ENCODE peak calls at places on chromosomes 7 and 10, in five cellular contexts. One of them, this sample, is unnamed.

GRCh38 chr7:156626220-156626895 is 14.2 kb upstream of the RNF32 start:
- DNase-seq in left ventricle myocardium superior: no peak
- DNase-seq in stimulated activated CD4-positive, alpha-beta T cell treated with anti-CD3 and anti-CD28 coated beads, Interleukin-1b, Interleukin-23, amount 100 ng/mL, for 4 hours: no peak
- DNase-seq in RWPE1: no peak
- DNase-seq in activated CD8-positive, alpha-beta memory T cell treated with anti-CD3 and anti-CD28 coated beads, Interleukin-2, amount 50 U/mL, for 48 hours: no peak
- DNase-seq in this sample: no peak

GRCh38 chr10:114822771-114823463 is 1.3 kb downstream of the FHIP2A start:
- DNase-seq in left ventricle myocardium superior: no peak
- DNase-seq in stimulated activated CD4-positive, alpha-beta T cell treated with anti-CD3 and anti-CD28 coated beads, Interleukin-1b, Interleukin-23, amount 100 ng/mL, for 4 hours: no peak
- DNase-seq in RWPE1: peak; percentile 55
- DNase-seq in activated CD8-positive, alpha-beta memory T cell treated with anti-CD3 and anti-CD28 coated beads, Interleukin-2, amount 50 U/mL, for 48 hours: no peak
- DNase-seq in this sample: no peak

GRCh38 chr7:123864966-123865365 is 20.0 kb downstream of the HYAL4 start:
- DNase-seq in left ventricle myocardium superior: no peak
- DNase-seq in stimulated activated CD4-positive, alpha-beta T cell treated with anti-CD3 and anti-CD28 coated beads, Interleukin-1b, Interleukin-23, amount 100 ng/mL, for 4 hours: no peak
- DNase-seq in RWPE1: no peak
- DNase-seq in activated CD8-positive, alpha-beta memory T cell treated with anti-CD3 and anti-CD28 coated beads, Interleukin-2, amount 50 U/mL, for 48 hours: no peak
- DNase-seq in this sample: no peak

GRCh38 chr10:43075612-43076003 is 1.3 kb upstream of the RET start:
- DNase-seq in left ventricle myocardium superior: peak; percentile 25
- DNase-seq in stimulated activated CD4-positive, alpha-beta T cell treated with anti-CD3 and anti-CD28 coated beads, Interleukin-1b, Interleukin-23, amount 100 ng/mL, for 4 hours: no peak
- DNase-seq in RWPE1: peak; percentile 44
- DNase-seq in activated CD8-positive, alpha-beta memory T cell treated with anti-CD3 and anti-CD28 coated beads, Interleukin-2, amount 50 U/mL, for 48 hours: no peak
- DNase-seq in this sample: no peak

GRCh38 chr7:17140421-17140820 is 158.0 kb upstream of the AHR start:
- DNase-seq in left ventricle myocardium superior: no peak
- DNase-seq in stimulated activated CD4-positive, alpha-beta T cell treated with anti-CD3 and anti-CD28 coated beads, Interleukin-1b, Interleukin-23, amount 100 ng/mL, for 4 hours: no peak
- DNase-seq in RWPE1: peak; percentile 12
- DNase-seq in activated CD8-positive, alpha-beta memory T cell treated with anti-CD3 and anti-CD28 coated beads, Interleukin-2, amount 50 U/mL, for 48 hours: no peak
- DNase-seq in this sample: no peak

GRCh38 chr7:27078616-27079233 is 17.1 kb downstream of the HOXA1 start:
- DNase-seq in left ventricle myocardium superior: no peak
- DNase-seq in stimulated activated CD4-positive, alpha-beta T cell treated with anti-CD3 and anti-CD28 coated beads, Interleukin-1b, Interleukin-23, amount 100 ng/mL, for 4 hours: no peak
- DNase-seq in RWPE1: no peak
- DNase-seq in activated CD8-positive, alpha-beta memory T cell treated with anti-CD3 and anti-CD28 coated beads, Interleukin-2, amount 50 U/mL, for 48 hours: no peak
- DNase-seq in this sample: no peak

GRCh38 chr10:20276127-20276979 is 460.1 kb downstream of the PLXDC2 start:
- DNase-seq in left ventricle myocardium superior: no peak
- DNase-seq in stimulated activated CD4-positive, alpha-beta T cell treated with anti-CD3 and anti-CD28 coated beads, Interleukin-1b, Interleukin-23, amount 100 ng/mL, for 4 hours: no peak
- DNase-seq in RWPE1: peak; percentile 2
- DNase-seq in activated CD8-positive, alpha-beta memory T cell treated with anti-CD3 and anti-CD28 coated beads, Interleukin-2, amount 50 U/mL, for 48 hours: no peak
- DNase-seq in this sample: peak; percentile 48

GRCh38 chr7:31899356-31899927 is 170.8 kb downstream of the PDE1C start:
- DNase-seq in left ventricle myocardium superior: no peak
- DNase-seq in stimulated activated CD4-positive, alpha-beta T cell treated with anti-CD3 and anti-CD28 coated beads, Interleukin-1b, Interleukin-23, amount 100 ng/mL, for 4 hours: no peak
- DNase-seq in RWPE1: no peak
- DNase-seq in activated CD8-positive, alpha-beta memory T cell treated with anti-CD3 and anti-CD28 coated beads, Interleukin-2, amount 50 U/mL, for 48 hours: no peak
- DNase-seq in this sample: no peak

GRCh38 chr10:5645375-5645774 is 21.0 kb downstream of the ASB13 start:
- DNase-seq in left ventricle myocardium superior: no peak
- DNase-seq in stimulated activated CD4-positive, alpha-beta T cell treated with anti-CD3 and anti-CD28 coated beads, Interleukin-1b, Interleukin-23, amount 100 ng/mL, for 4 hours: no peak
- DNase-seq in RWPE1: no peak
- DNase-seq in activated CD8-positive, alpha-beta memory T cell treated with anti-CD3 and anti-CD28 coated beads, Interleukin-2, amount 50 U/mL, for 48 hours: no peak
- DNase-seq in this sample: no peak

GRCh38 chr10:97701438-97702064 is 12.0 kb upstream of the MARVELD1 start:
- DNase-seq in left ventricle myocardium superior: no peak
- DNase-seq in stimulated activated CD4-positive, alpha-beta T cell treated with anti-CD3 and anti-CD28 coated beads, Interleukin-1b, Interleukin-23, amount 100 ng/mL, for 4 hours: no peak
- DNase-seq in RWPE1: peak; percentile 78
- DNase-seq in activated CD8-positive, alpha-beta memory T cell treated with anti-CD3 and anti-CD28 coated beads, Interleukin-2, amount 50 U/mL, for 48 hours: no peak
- DNase-seq in this sample: peak; percentile 62

GRCh38 chr7:21953766-21954165 is 8.1 kb upstream of the CDCA7L start:
- DNase-seq in left ventricle myocardium superior: no peak
- DNase-seq in stimulated activated CD4-positive, alpha-beta T cell treated with anti-CD3 and anti-CD28 coated beads, Interleukin-1b, Interleukin-23, amount 100 ng/mL, for 4 hours: no peak
- DNase-seq in RWPE1: no peak
- DNase-seq in activated CD8-positive, alpha-beta memory T cell treated with anti-CD3 and anti-CD28 coated beads, Interleukin-2, amount 50 U/mL, for 48 hours: no peak
- DNase-seq in this sample: no peak

GRCh38 chr7:120981888-120982615 is 6.5 kb upstream of the CPED1 start:
- DNase-seq in left ventricle myocardium superior: no peak
- DNase-seq in stimulated activated CD4-positive, alpha-beta T cell treated with anti-CD3 and anti-CD28 coated beads, Interleukin-1b, Interleukin-23, amount 100 ng/mL, for 4 hours: no peak
- DNase-seq in RWPE1: no peak
- DNase-seq in activated CD8-positive, alpha-beta memory T cell treated with anti-CD3 and anti-CD28 coated beads, Interleukin-2, amount 50 U/mL, for 48 hours: no peak
- DNase-seq in this sample: no peak

GRCh38 chr10:132444877-132445351 is 47.9 kb downstream of the PWWP2B start:
- DNase-seq in left ventricle myocardium superior: no peak
- DNase-seq in stimulated activated CD4-positive, alpha-beta T cell treated with anti-CD3 and anti-CD28 coated beads, Interleukin-1b, Interleukin-23, amount 100 ng/mL, for 4 hours: no peak
- DNase-seq in RWPE1: no peak
- DNase-seq in activated CD8-positive, alpha-beta memory T cell treated with anti-CD3 and anti-CD28 coated beads, Interleukin-2, amount 50 U/mL, for 48 hours: no peak
- DNase-seq in this sample: no peak

GRCh38 chr10:130551676-130552075 is 415.5 kb downstream of the GLRX3 start:
- DNase-seq in left ventricle myocardium superior: no peak
- DNase-seq in stimulated activated CD4-positive, alpha-beta T cell treated with anti-CD3 and anti-CD28 coated beads, Interleukin-1b, Interleukin-23, amount 100 ng/mL, for 4 hours: no peak
- DNase-seq in RWPE1: no peak
- DNase-seq in activated CD8-positive, alpha-beta memory T cell treated with anti-CD3 and anti-CD28 coated beads, Interleukin-2, amount 50 U/mL, for 48 hours: no peak
- DNase-seq in this sample: no peak

GRCh38 chr10:3776796-3777571 is 8.0 kb downstream of the KLF6 start:
- DNase-seq in left ventricle myocardium superior: no peak
- DNase-seq in stimulated activated CD4-positive, alpha-beta T cell treated with anti-CD3 and anti-CD28 coated beads, Interleukin-1b, Interleukin-23, amount 100 ng/mL, for 4 hours: no peak
- DNase-seq in RWPE1: peak; percentile 74
- DNase-seq in activated CD8-positive, alpha-beta memory T cell treated with anti-CD3 and anti-CD28 coated beads, Interleukin-2, amount 50 U/mL, for 48 hours: peak; percentile 68
- DNase-seq in this sample: no peak

GRCh38 chr7:142371586-142372377 is 113.9 kb upstream of the PRSS58 start:
- DNase-seq in left ventricle myocardium superior: no peak
- DNase-seq in stimulated activated CD4-positive, alpha-beta T cell treated with anti-CD3 and anti-CD28 coated beads, Interleukin-1b, Interleukin-23, amount 100 ng/mL, for 4 hours: no peak
- DNase-seq in RWPE1: no peak
- DNase-seq in activated CD8-positive, alpha-beta memory T cell treated with anti-CD3 and anti-CD28 coated beads, Interleukin-2, amount 50 U/mL, for 48 hours: no peak
- DNase-seq in this sample: no peak

GRCh38 chr7:102456327-102456726 is 8.3 kb downstream of the ALKBH4 start:
- DNase-seq in left ventricle myocardium superior: no peak
- DNase-seq in stimulated activated CD4-positive, alpha-beta T cell treated with anti-CD3 and anti-CD28 coated beads, Interleukin-1b, Interleukin-23, amount 100 ng/mL, for 4 hours: no peak
- DNase-seq in RWPE1: peak; percentile 41
- DNase-seq in activated CD8-positive, alpha-beta memory T cell treated with anti-CD3 and anti-CD28 coated beads, Interleukin-2, amount 50 U/mL, for 48 hours: no peak
- DNase-seq in this sample: no peak

GRCh38 chr10:103442031-103442461 is 10.1 kb downstream of the CALHM2 start:
- DNase-seq in left ventricle myocardium superior: peak; percentile 74
- DNase-seq in stimulated activated CD4-positive, alpha-beta T cell treated with anti-CD3 and anti-CD28 coated beads, Interleukin-1b, Interleukin-23, amount 100 ng/mL, for 4 hours: no peak
- DNase-seq in RWPE1: no peak
- DNase-seq in activated CD8-positive, alpha-beta memory T cell treated with anti-CD3 and anti-CD28 coated beads, Interleukin-2, amount 50 U/mL, for 48 hours: no peak
- DNase-seq in this sample: no peak

GRCh38 chr7:129417073-129417472 is 17.2 kb upstream of the STRIP2 start:
- DNase-seq in left ventricle myocardium superior: no peak
- DNase-seq in stimulated activated CD4-positive, alpha-beta T cell treated with anti-CD3 and anti-CD28 coated beads, Interleukin-1b, Interleukin-23, amount 100 ng/mL, for 4 hours: no peak
- DNase-seq in RWPE1: no peak
- DNase-seq in activated CD8-positive, alpha-beta memory T cell treated with anti-CD3 and anti-CD28 coated beads, Interleukin-2, amount 50 U/mL, for 48 hours: no peak
- DNase-seq in this sample: no peak

GRCh38 chr7:69619619-69620018 is 21.3 kb downstream of the AUTS2 start:
- DNase-seq in left ventricle myocardium superior: no peak
- DNase-seq in stimulated activated CD4-positive, alpha-beta T cell treated with anti-CD3 and anti-CD28 coated beads, Interleukin-1b, Interleukin-23, amount 100 ng/mL, for 4 hours: no peak
- DNase-seq in RWPE1: no peak
- DNase-seq in activated CD8-positive, alpha-beta memory T cell treated with anti-CD3 and anti-CD28 coated beads, Interleukin-2, amount 50 U/mL, for 48 hours: no peak
- DNase-seq in this sample: no peak

GRCh38 chr7:24869572-24869971 is 110.4 kb downstream of the OSBPL3 start:
- DNase-seq in left ventricle myocardium superior: no peak
- DNase-seq in stimulated activated CD4-positive, alpha-beta T cell treated with anti-CD3 and anti-CD28 coated beads, Interleukin-1b, Interleukin-23, amount 100 ng/mL, for 4 hours: no peak
- DNase-seq in RWPE1: no peak
- DNase-seq in activated CD8-positive, alpha-beta memory T cell treated with anti-CD3 and anti-CD28 coated beads, Interleukin-2, amount 50 U/mL, for 48 hours: no peak
- DNase-seq in this sample: no peak

GRCh38 chr10:117552156-117552620 is 9.6 kb downstream of the EMX2 start:
- DNase-seq in left ventricle myocardium superior: no peak
- DNase-seq in stimulated activated CD4-positive, alpha-beta T cell treated with anti-CD3 and anti-CD28 coated beads, Interleukin-1b, Interleukin-23, amount 100 ng/mL, for 4 hours: no peak
- DNase-seq in RWPE1: no peak
- DNase-seq in activated CD8-positive, alpha-beta memory T cell treated with anti-CD3 and anti-CD28 coated beads, Interleukin-2, amount 50 U/mL, for 48 hours: no peak
- DNase-seq in this sample: peak; percentile 82

GRCh38 chr7:101405474-101406067 is 42.9 kb downstream of the COL26A1 start:
- DNase-seq in left ventricle myocardium superior: no peak
- DNase-seq in stimulated activated CD4-positive, alpha-beta T cell treated with anti-CD3 and anti-CD28 coated beads, Interleukin-1b, Interleukin-23, amount 100 ng/mL, for 4 hours: no peak
- DNase-seq in RWPE1: no peak
- DNase-seq in activated CD8-positive, alpha-beta memory T cell treated with anti-CD3 and anti-CD28 coated beads, Interleukin-2, amount 50 U/mL, for 48 hours: no peak
- DNase-seq in this sample: no peak

GRCh38 chr10:132075909-132076577 is 10.3 kb downstream of the JAKMIP3 start:
- DNase-seq in left ventricle myocardium superior: no peak
- DNase-seq in stimulated activated CD4-positive, alpha-beta T cell treated with anti-CD3 and anti-CD28 coated beads, Interleukin-1b, Interleukin-23, amount 100 ng/mL, for 4 hours: no peak
- DNase-seq in RWPE1: no peak
- DNase-seq in activated CD8-positive, alpha-beta memory T cell treated with anti-CD3 and anti-CD28 coated beads, Interleukin-2, amount 50 U/mL, for 48 hours: no peak
- DNase-seq in this sample: no peak

GRCh38 chr10:98528166-98528784 is 81.5 kb upstream of the HPS1 start:
- DNase-seq in left ventricle myocardium superior: no peak
- DNase-seq in stimulated activated CD4-positive, alpha-beta T cell treated with anti-CD3 and anti-CD28 coated beads, Interleukin-1b, Interleukin-23, amount 100 ng/mL, for 4 hours: no peak
- DNase-seq in RWPE1: no peak
- DNase-seq in activated CD8-positive, alpha-beta memory T cell treated with anti-CD3 and anti-CD28 coated beads, Interleukin-2, amount 50 U/mL, for 48 hours: no peak
- DNase-seq in this sample: no peak

GRCh38 chr7:1940402-1940786 is 270.3 kb downstream of the ELFN1 start:
- DNase-seq in left ventricle myocardium superior: peak; percentile 73
- DNase-seq in stimulated activated CD4-positive, alpha-beta T cell treated with anti-CD3 and anti-CD28 coated beads, Interleukin-1b, Interleukin-23, amount 100 ng/mL, for 4 hours: peak; percentile 69
- DNase-seq in RWPE1: no peak
- DNase-seq in activated CD8-positive, alpha-beta memory T cell treated with anti-CD3 and anti-CD28 coated beads, Interleukin-2, amount 50 U/mL, for 48 hours: peak; percentile 89
- DNase-seq in this sample: no peak

GRCh38 chr10:74292871-74293427 is 141.9 kb downstream of the ADK start:
- DNase-seq in left ventricle myocardium superior: no peak
- DNase-seq in stimulated activated CD4-positive, alpha-beta T cell treated with anti-CD3 and anti-CD28 coated beads, Interleukin-1b, Interleukin-23, amount 100 ng/mL, for 4 hours: no peak
- DNase-seq in RWPE1: no peak
- DNase-seq in activated CD8-positive, alpha-beta memory T cell treated with anti-CD3 and anti-CD28 coated beads, Interleukin-2, amount 50 U/mL, for 48 hours: no peak
- DNase-seq in this sample: no peak

GRCh38 chr10:97425964-97426775 is at the start of gene PGAM1:
- DNase-seq in left ventricle myocardium superior: peak; percentile 97
- DNase-seq in stimulated activated CD4-positive, alpha-beta T cell treated with anti-CD3 and anti-CD28 coated beads, Interleukin-1b, Interleukin-23, amount 100 ng/mL, for 4 hours: peak; percentile 93
- DNase-seq in RWPE1: peak; percentile 100
- DNase-seq in activated CD8-positive, alpha-beta memory T cell treated with anti-CD3 and anti-CD28 coated beads, Interleukin-2, amount 50 U/mL, for 48 hours: peak; percentile 98
- DNase-seq in this sample: peak; percentile 98

GRCh38 chr10:8489823-8490222 is 435.3 kb downstream of the GATA3 start:
- DNase-seq in left ventricle myocardium superior: no peak
- DNase-seq in stimulated activated CD4-positive, alpha-beta T cell treated with anti-CD3 and anti-CD28 coated beads, Interleukin-1b, Interleukin-23, amount 100 ng/mL, for 4 hours: no peak
- DNase-seq in RWPE1: no peak
- DNase-seq in activated CD8-positive, alpha-beta memory T cell treated with anti-CD3 and anti-CD28 coated beads, Interleukin-2, amount 50 U/mL, for 48 hours: no peak
- DNase-seq in this sample: no peak

GRCh38 chr10:70169661-70170364 is 501 bp downstream of the SAR1A start:
- DNase-seq in left ventricle myocardium superior: no peak
- DNase-seq in stimulated activated CD4-positive, alpha-beta T cell treated with anti-CD3 and anti-CD28 coated beads, Interleukin-1b, Interleukin-23, amount 100 ng/mL, for 4 hours: no peak
- DNase-seq in RWPE1: no peak
- DNase-seq in activated CD8-positive, alpha-beta memory T cell treated with anti-CD3 and anti-CD28 coated beads, Interleukin-2, amount 50 U/mL, for 48 hours: no peak
- DNase-seq in this sample: peak; percentile 74

GRCh38 chr10:76255241-76255640 is 823.8 kb downstream of the LRMDA start:
- DNase-seq in left ventricle myocardium superior: no peak
- DNase-seq in stimulated activated CD4-positive, alpha-beta T cell treated with anti-CD3 and anti-CD28 coated beads, Interleukin-1b, Interleukin-23, amount 100 ng/mL, for 4 hours: no peak
- DNase-seq in RWPE1: no peak
- DNase-seq in activated CD8-positive, alpha-beta memory T cell treated with anti-CD3 and anti-CD28 coated beads, Interleukin-2, amount 50 U/mL, for 48 hours: no peak
- DNase-seq in this sample: no peak

GRCh38 chr10:99329238-99329890 is at the start of gene CNNM1:
- DNase-seq in left ventricle myocardium superior: peak; percentile 31
- DNase-seq in stimulated activated CD4-positive, alpha-beta T cell treated with anti-CD3 and anti-CD28 coated beads, Interleukin-1b, Interleukin-23, amount 100 ng/mL, for 4 hours: peak; percentile 34
- DNase-seq in RWPE1: peak; percentile 38
- DNase-seq in activated CD8-positive, alpha-beta memory T cell treated with anti-CD3 and anti-CD28 coated beads, Interleukin-2, amount 50 U/mL, for 48 hours: peak; percentile 69
- DNase-seq in this sample: peak; percentile 75

GRCh38 chr10:43188702-43189101 is 50.5 kb downstream of the CSGALNACT2 start:
- DNase-seq in left ventricle myocardium superior: no peak
- DNase-seq in stimulated activated CD4-positive, alpha-beta T cell treated with anti-CD3 and anti-CD28 coated beads, Interleukin-1b, Interleukin-23, amount 100 ng/mL, for 4 hours: no peak
- DNase-seq in RWPE1: no peak
- DNase-seq in activated CD8-positive, alpha-beta memory T cell treated with anti-CD3 and anti-CD28 coated beads, Interleukin-2, amount 50 U/mL, for 48 hours: no peak
- DNase-seq in this sample: no peak

GRCh38 chr10:77251297-77252013 is 386.2 kb downstream of the KCNMA1 start:
- DNase-seq in left ventricle myocardium superior: no peak
- DNase-seq in stimulated activated CD4-positive, alpha-beta T cell treated with anti-CD3 and anti-CD28 coated beads, Interleukin-1b, Interleukin-23, amount 100 ng/mL, for 4 hours: no peak
- DNase-seq in RWPE1: peak; percentile 60
- DNase-seq in activated CD8-positive, alpha-beta memory T cell treated with anti-CD3 and anti-CD28 coated beads, Interleukin-2, amount 50 U/mL, for 48 hours: no peak
- DNase-seq in this sample: peak; percentile 54

GRCh38 chr10:131869344-131869743 is 31.5 kb upstream of the PPP2R2D start:
- DNase-seq in left ventricle myocardium superior: no peak
- DNase-seq in stimulated activated CD4-positive, alpha-beta T cell treated with anti-CD3 and anti-CD28 coated beads, Interleukin-1b, Interleukin-23, amount 100 ng/mL, for 4 hours: no peak
- DNase-seq in RWPE1: no peak
- DNase-seq in activated CD8-positive, alpha-beta memory T cell treated with anti-CD3 and anti-CD28 coated beads, Interleukin-2, amount 50 U/mL, for 48 hours: no peak
- DNase-seq in this sample: no peak

GRCh38 chr10:64112697-64113367 is 591.6 kb downstream of the REEP3 start:
- DNase-seq in left ventricle myocardium superior: no peak
- DNase-seq in stimulated activated CD4-positive, alpha-beta T cell treated with anti-CD3 and anti-CD28 coated beads, Interleukin-1b, Interleukin-23, amount 100 ng/mL, for 4 hours: no peak
- DNase-seq in RWPE1: no peak
- DNase-seq in activated CD8-positive, alpha-beta memory T cell treated with anti-CD3 and anti-CD28 coated beads, Interleukin-2, amount 50 U/mL, for 48 hours: no peak
- DNase-seq in this sample: no peak

GRCh38 chr10:47268696-47269095 is 31.3 kb upstream of the GDF10 start:
- DNase-seq in left ventricle myocardium superior: no peak
- DNase-seq in stimulated activated CD4-positive, alpha-beta T cell treated with anti-CD3 and anti-CD28 coated beads, Interleukin-1b, Interleukin-23, amount 100 ng/mL, for 4 hours: no peak
- DNase-seq in RWPE1: no peak
- DNase-seq in activated CD8-positive, alpha-beta memory T cell treated with anti-CD3 and anti-CD28 coated beads, Interleukin-2, amount 50 U/mL, for 48 hours: no peak
- DNase-seq in this sample: no peak

GRCh38 chr7:130901209-130901783 is 167.3 kb upstream of the KLF14 start:
- DNase-seq in left ventricle myocardium superior: peak; percentile 77
- DNase-seq in stimulated activated CD4-positive, alpha-beta T cell treated with anti-CD3 and anti-CD28 coated beads, Interleukin-1b, Interleukin-23, amount 100 ng/mL, for 4 hours: no peak
- DNase-seq in RWPE1: peak; percentile 67
- DNase-seq in activated CD8-positive, alpha-beta memory T cell treated with anti-CD3 and anti-CD28 coated beads, Interleukin-2, amount 50 U/mL, for 48 hours: peak; percentile 62
- DNase-seq in this sample: no peak